ENCODE peak calls at places on chromosome X, in six cellular contexts. One of them, this sample, is unnamed.

GRCh38 chrX:44025611-44026010 is 52.4 kb upstream of the NDP start:
- DNase-seq in CD4-positive, alpha-beta memory T cell: no peak
- DNase-seq in heart right ventricle: no peak
- DNase-seq in cardiac muscle cell: no peak
- DNase-seq in fibroblast of lung: peak
- DNase-seq in aorta: no peak
- DNase-seq in this sample: no peak

GRCh38 chrX:18973527-18974192 is 10.3 kb downstream of the PHKA2 start:
- DNase-seq in CD4-positive, alpha-beta memory T cell: no peak
- DNase-seq in heart right ventricle: no peak
- DNase-seq in cardiac muscle cell: no peak
- DNase-seq in fibroblast of lung: no peak
- DNase-seq in aorta: no peak
- DNase-seq in this sample: no peak

GRCh38 chrX:36160056-36160455 is 240.5 kb downstream of the CFAP47 start:
- DNase-seq in CD4-positive, alpha-beta memory T cell: no peak
- DNase-seq in heart right ventricle: no peak
- DNase-seq in cardiac muscle cell: no peak
- DNase-seq in fibroblast of lung: no peak
- DNase-seq in aorta: no peak
- DNase-seq in this sample: no peak

GRCh38 chrX:103792916-103793540 is 16.4 kb downstream of the PLP1 start:
- DNase-seq in CD4-positive, alpha-beta memory T cell: no peak
- DNase-seq in heart right ventricle: no peak
- DNase-seq in cardiac muscle cell: no peak
- DNase-seq in fibroblast of lung: peak
- DNase-seq in aorta: no peak
- DNase-seq in this sample: no peak

GRCh38 chrX:101619336-101619735 is 1.5 kb upstream of the ARMCX6 start:
- DNase-seq in CD4-positive, alpha-beta memory T cell: no peak
- DNase-seq in heart right ventricle: peak
- DNase-seq in cardiac muscle cell: peak
- DNase-seq in fibroblast of lung: peak
- DNase-seq in aorta: no peak
- DNase-seq in this sample: no peak

GRCh38 chrX:139025822-139026221 is 314.3 kb upstream of the FGF13 start:
- DNase-seq in CD4-positive, alpha-beta memory T cell: no peak
- DNase-seq in heart right ventricle: no peak
- DNase-seq in cardiac muscle cell: no peak
- DNase-seq in fibroblast of lung: no peak
- DNase-seq in aorta: no peak
- DNase-seq in this sample: no peak

GRCh38 chrX:151396042-151396826 is 772 bp upstream of the VMA21 start:
- DNase-seq in CD4-positive, alpha-beta memory T cell: no peak
- DNase-seq in heart right ventricle: peak
- DNase-seq in cardiac muscle cell: no peak
- DNase-seq in fibroblast of lung: peak
- DNase-seq in aorta: no peak
- DNase-seq in this sample: peak

GRCh38 chrX:1077140-1077539 is 135.3 kb downstream of the CRLF2 start:
- DNase-seq in CD4-positive, alpha-beta memory T cell: no peak
- DNase-seq in heart right ventricle: no peak
- DNase-seq in cardiac muscle cell: no peak
- DNase-seq in fibroblast of lung: no peak
- DNase-seq in aorta: peak
- DNase-seq in this sample: peak

GRCh38 chrX:23403849-23404248 is 69.2 kb downstream of the PTCHD1 start:
- DNase-seq in CD4-positive, alpha-beta memory T cell: no peak
- DNase-seq in heart right ventricle: no peak
- DNase-seq in cardiac muscle cell: peak
- DNase-seq in fibroblast of lung: no peak
- DNase-seq in aorta: no peak
- DNase-seq in this sample: no peak

GRCh38 chrX:71994601-71995000 is 84.0 kb downstream of the NHSL2 start:
- DNase-seq in CD4-positive, alpha-beta memory T cell: no peak
- DNase-seq in heart right ventricle: no peak
- DNase-seq in cardiac muscle cell: no peak
- DNase-seq in fibroblast of lung: no peak
- DNase-seq in aorta: no peak
- DNase-seq in this sample: no peak

GRCh38 chrX:19133784-19134183 is 11.5 kb upstream of the ADGRG2 start:
- DNase-seq in CD4-positive, alpha-beta memory T cell: no peak
- DNase-seq in heart right ventricle: no peak
- DNase-seq in cardiac muscle cell: no peak
- DNase-seq in fibroblast of lung: no peak
- DNase-seq in aorta: no peak
- DNase-seq in this sample: no peak

GRCh38 chrX:149491812-149492211 is 13.3 kb downstream of the IDS start:
- DNase-seq in CD4-positive, alpha-beta memory T cell: no peak
- DNase-seq in heart right ventricle: no peak
- DNase-seq in cardiac muscle cell: no peak
- DNase-seq in fibroblast of lung: no peak
- DNase-seq in aorta: no peak
- DNase-seq in this sample: no peak

GRCh38 chrX:52995135-52995973 is 37.0 kb upstream of the FAM156A start:
- DNase-seq in CD4-positive, alpha-beta memory T cell: peak
- DNase-seq in heart right ventricle: peak
- DNase-seq in cardiac muscle cell: peak
- DNase-seq in fibroblast of lung: peak
- DNase-seq in aorta: peak
- DNase-seq in this sample: peak

GRCh38 chrX:149950681-149951080 is 12.4 kb upstream of the EOLA2 start:
- DNase-seq in CD4-positive, alpha-beta memory T cell: no peak
- DNase-seq in heart right ventricle: peak
- DNase-seq in cardiac muscle cell: peak
- DNase-seq in fibroblast of lung: peak
- DNase-seq in aorta: no peak
- DNase-seq in this sample: no peak

GRCh38 chrX:102712967-102713677 is 874 bp downstream of the GPRASP2 start:
- DNase-seq in CD4-positive, alpha-beta memory T cell: peak
- DNase-seq in heart right ventricle: peak
- DNase-seq in cardiac muscle cell: peak
- DNase-seq in fibroblast of lung: peak
- DNase-seq in aorta: no peak
- DNase-seq in this sample: no peak

GRCh38 chrX:110316351-110317078 is 1.4 kb downstream of the AMMECR1 start:
- DNase-seq in CD4-positive, alpha-beta memory T cell: no peak
- DNase-seq in heart right ventricle: no peak
- DNase-seq in cardiac muscle cell: peak
- DNase-seq in fibroblast of lung: no peak
- DNase-seq in aorta: no peak
- DNase-seq in this sample: no peak

GRCh38 chrX:39741904-39742303 is 355.9 kb downstream of the BCOR start:
- DNase-seq in CD4-positive, alpha-beta memory T cell: no peak
- DNase-seq in heart right ventricle: no peak
- DNase-seq in cardiac muscle cell: no peak
- DNase-seq in fibroblast of lung: no peak
- DNase-seq in aorta: no peak
- DNase-seq in this sample: no peak

GRCh38 chrX:132165005-132165404 is 37.2 kb upstream of the FRMD7 start:
- DNase-seq in CD4-positive, alpha-beta memory T cell: no peak
- DNase-seq in heart right ventricle: no peak
- DNase-seq in cardiac muscle cell: no peak
- DNase-seq in fibroblast of lung: no peak
- DNase-seq in aorta: no peak
- DNase-seq in this sample: no peak

GRCh38 chrX:69229436-69229835 is 64.2 kb upstream of the PJA1 start:
- DNase-seq in CD4-positive, alpha-beta memory T cell: no peak
- DNase-seq in heart right ventricle: no peak
- DNase-seq in cardiac muscle cell: no peak
- DNase-seq in fibroblast of lung: no peak
- DNase-seq in aorta: no peak
- DNase-seq in this sample: no peak

GRCh38 chrX:155819966-155820491 is 61.1 kb upstream of the VAMP7 start:
- DNase-seq in CD4-positive, alpha-beta memory T cell: peak
- DNase-seq in heart right ventricle: peak
- DNase-seq in cardiac muscle cell: peak
- DNase-seq in fibroblast of lung: peak
- DNase-seq in aorta: no peak
- DNase-seq in this sample: peak

GRCh38 chrX:150036181-150036580 is 97.9 kb upstream of the EOLA2 start:
- DNase-seq in CD4-positive, alpha-beta memory T cell: no peak
- DNase-seq in heart right ventricle: no peak
- DNase-seq in cardiac muscle cell: no peak
- DNase-seq in fibroblast of lung: peak
- DNase-seq in aorta: no peak
- DNase-seq in this sample: no peak

GRCh38 chrX:24207826-24208225 is 58.3 kb downstream of the ZFX start:
- DNase-seq in CD4-positive, alpha-beta memory T cell: no peak
- DNase-seq in heart right ventricle: no peak
- DNase-seq in cardiac muscle cell: no peak
- DNase-seq in fibroblast of lung: peak
- DNase-seq in aorta: no peak
- DNase-seq in this sample: no peak

GRCh38 chrX:49282647-49283011 is 13.0 kb downstream of the PPP1R3F start:
- DNase-seq in CD4-positive, alpha-beta memory T cell: no peak
- DNase-seq in heart right ventricle: no peak
- DNase-seq in cardiac muscle cell: peak
- DNase-seq in fibroblast of lung: peak
- DNase-seq in aorta: no peak
- DNase-seq in this sample: no peak

GRCh38 chrX:115966920-115967319 is 203.6 kb upstream of the AGTR2 start:
- DNase-seq in CD4-positive, alpha-beta memory T cell: no peak
- DNase-seq in heart right ventricle: no peak
- DNase-seq in cardiac muscle cell: peak
- DNase-seq in fibroblast of lung: no peak
- DNase-seq in aorta: no peak
- DNase-seq in this sample: no peak

GRCh38 chrX:85024044-85024443 is 20.4 kb downstream of the APOOL start:
- DNase-seq in CD4-positive, alpha-beta memory T cell: no peak
- DNase-seq in heart right ventricle: no peak
- DNase-seq in cardiac muscle cell: no peak
- DNase-seq in fibroblast of lung: no peak
- DNase-seq in aorta: no peak
- DNase-seq in this sample: no peak

GRCh38 chrX:97898798-97899197 is 1015.1 kb downstream of the RPA4 start:
- DNase-seq in CD4-positive, alpha-beta memory T cell: no peak
- DNase-seq in heart right ventricle: no peak
- DNase-seq in cardiac muscle cell: no peak
- DNase-seq in fibroblast of lung: no peak
- DNase-seq in aorta: no peak
- DNase-seq in this sample: no peak

GRCh38 chrX:150060406-150060805 is 122.1 kb upstream of the EOLA2 start:
- DNase-seq in CD4-positive, alpha-beta memory T cell: no peak
- DNase-seq in heart right ventricle: no peak
- DNase-seq in cardiac muscle cell: no peak
- DNase-seq in fibroblast of lung: peak
- DNase-seq in aorta: no peak
- DNase-seq in this sample: no peak

GRCh38 chrX:153968255-153968654 is 3.4 kb downstream of the HCFC1 start:
- DNase-seq in CD4-positive, alpha-beta memory T cell: no peak
- DNase-seq in heart right ventricle: no peak
- DNase-seq in cardiac muscle cell: no peak
- DNase-seq in fibroblast of lung: no peak
- DNase-seq in aorta: no peak
- DNase-seq in this sample: no peak
- H3K4me3 ChIP-seq in CD4-positive, alpha-beta memory T cell: peak
- H3K4me3 ChIP-seq in heart right ventricle: peak
- H3K4me3 ChIP-seq in cardiac muscle cell: no peak
- H3K4me3 ChIP-seq in fibroblast of lung: peak
- H3K4me3 ChIP-seq in aorta: no peak
- H3K4me3 ChIP-seq in this sample: peak

GRCh38 chrX:106921637-106922036 is 1.4 kb downstream of the CLDN2 start:
- DNase-seq in CD4-positive, alpha-beta memory T cell: no peak
- DNase-seq in heart right ventricle: no peak
- DNase-seq in cardiac muscle cell: no peak
- DNase-seq in fibroblast of lung: no peak
- DNase-seq in aorta: no peak
- DNase-seq in this sample: no peak
- H3K27ac ChIP-seq in CD4-positive, alpha-beta memory T cell: no peak
- H3K27ac ChIP-seq in heart right ventricle: no peak
- H3K27ac ChIP-seq in cardiac muscle cell: peak
- H3K27ac ChIP-seq in fibroblast of lung: no peak
- H3K27ac ChIP-seq in aorta: no peak
- H3K27ac ChIP-seq in this sample: no peak

GRCh38 chrX:38214551-38214950 is 6.1 kb downstream of the SRPX start:
- DNase-seq in CD4-positive, alpha-beta memory T cell: no peak
- DNase-seq in heart right ventricle: no peak
- DNase-seq in cardiac muscle cell: no peak
- DNase-seq in fibroblast of lung: no peak
- DNase-seq in aorta: no peak
- DNase-seq in this sample: no peak

GRCh38 chrX:38220936-38221386 is 290 bp upstream of the SRPX start:
- DNase-seq in CD4-positive, alpha-beta memory T cell: no peak
- DNase-seq in heart right ventricle: peak
- DNase-seq in cardiac muscle cell: no peak
- DNase-seq in fibroblast of lung: peak
- DNase-seq in aorta: no peak
- DNase-seq in this sample: no peak

GRCh38 chrX:38215141-38215540 is 5.5 kb downstream of the SRPX start:
- DNase-seq in CD4-positive, alpha-beta memory T cell: no peak
- DNase-seq in heart right ventricle: no peak
- DNase-seq in cardiac muscle cell: no peak
- DNase-seq in fibroblast of lung: no peak
- DNase-seq in aorta: no peak
- DNase-seq in this sample: no peak

GRCh38 chrX:38220024-38220935 is at the start of gene SRPX:
- DNase-seq in CD4-positive, alpha-beta memory T cell: no peak
- DNase-seq in heart right ventricle: peak
- DNase-seq in cardiac muscle cell: peak
- DNase-seq in fibroblast of lung: peak
- DNase-seq in aorta: peak
- DNase-seq in this sample: no peak

DNA sequence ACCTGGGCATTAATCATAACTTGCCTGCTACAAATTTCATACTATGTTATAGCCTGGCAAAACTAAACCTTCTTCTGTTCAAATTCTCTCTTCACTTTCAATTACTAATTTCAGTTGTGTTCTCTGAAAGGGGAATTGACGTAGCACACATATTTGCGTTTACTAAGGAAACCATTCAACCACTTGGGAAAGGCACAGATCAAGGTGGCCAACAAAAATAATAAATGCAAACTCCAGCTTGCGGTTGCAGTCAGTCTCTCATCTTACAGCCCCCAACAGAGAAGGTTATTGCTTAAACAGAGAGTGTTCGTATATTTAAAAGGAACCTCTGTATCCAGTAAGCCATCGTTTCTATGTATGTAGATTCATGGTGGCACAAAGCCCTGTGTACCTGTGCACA is 4.0 kb downstream of the SRPX start:
- DNase-seq in CD4-positive, alpha-beta memory T cell: no peak
- DNase-seq in heart right ventricle: no peak
- DNase-seq in cardiac muscle cell: no peak
- DNase-seq in fibroblast of lung: no peak
- DNase-seq in aorta: no peak
- DNase-seq in this sample: no peak
- H3K4me3 ChIP-seq in CD4-positive, alpha-beta memory T cell: no peak
- H3K4me3 ChIP-seq in heart right ventricle: no peak
- H3K4me3 ChIP-seq in cardiac muscle cell: no peak
- H3K4me3 ChIP-seq in fibroblast of lung: no peak
- H3K4me3 ChIP-seq in aorta: no peak
- H3K4me3 ChIP-seq in this sample: no peak

DNA sequence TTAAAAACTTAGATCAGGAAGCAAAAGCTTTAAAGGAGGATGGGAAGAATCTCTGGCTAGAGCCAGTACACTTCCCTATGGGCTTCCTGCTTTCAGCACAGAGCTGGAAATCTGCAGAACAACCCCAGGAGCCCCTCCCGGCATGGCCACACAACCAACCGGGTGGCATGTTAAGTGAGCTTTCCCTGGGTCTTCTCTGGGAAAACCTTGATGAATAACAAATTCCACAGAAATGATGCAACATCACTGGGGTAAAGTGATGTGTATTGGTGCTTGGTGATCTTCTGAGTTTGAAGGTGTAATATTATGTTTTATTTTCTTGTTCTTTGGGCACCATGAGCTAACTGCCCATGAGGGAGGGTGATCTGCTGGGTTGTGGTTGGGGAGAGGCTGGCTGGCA is 22.1 kb downstream of the NHS start:
- DNase-seq in CD4-positive, alpha-beta memory T cell: no peak
- DNase-seq in heart right ventricle: no peak
- DNase-seq in cardiac muscle cell: no peak
- DNase-seq in fibroblast of lung: peak
- DNase-seq in aorta: no peak
- DNase-seq in this sample: no peak
- H3K27ac ChIP-seq in CD4-positive, alpha-beta memory T cell: no peak
- H3K27ac ChIP-seq in heart right ventricle: no peak
- H3K27ac ChIP-seq in cardiac muscle cell: no peak
- H3K27ac ChIP-seq in fibroblast of lung: no peak
- H3K27ac ChIP-seq in aorta: no peak
- H3K27ac ChIP-seq in this sample: no peak

This sample was measured in HL-60.